ENCODE peak calls at places on chromosomes 4 and X, in nine cellular contexts. W, B, K, P, N, O, L, H and I are unnamed samples.

GRCh38 chr4:123327346-123327745 is 69.2 kb upstream of the SPRY1 start:
- DNase-seq in W (no peak), B (no peak), K (no peak), P (no peak), N (no peak), O (no peak), L (no peak), H (no peak), I (no peak)

GRCh38 chrX:107978707-107979307 is 3.4 kb downstream of the TEX13B start:
- DNase-seq in W (no peak), B (no peak), K (no peak), P (no peak), N (no peak), O (peak), L (no peak), H (no peak), I (no peak)

GRCh38 chr4:152090543-152090942 is 329.7 kb upstream of the GATB start:
- DNase-seq in W (no peak), B (no peak), K (no peak), P (no peak), N (no peak), O (no peak), L (no peak), H (no peak), I (no peak)

GRCh38 chr4:85126991-85127591 is 160.6 kb upstream of the WDFY3 start:
- DNase-seq in W (no peak), B (no peak), K (no peak), P (no peak), N (no peak), O (no peak), L (no peak), H (no peak), I (no peak)

GRCh38 chrX:45063319-45064095 is 137.2 kb downstream of the DIPK2B start:
- DNase-seq in W (no peak), B (no peak), K (no peak), P (no peak), N (no peak), O (no peak), L (no peak), H (no peak), I (no peak)

GRCh38 chr4:152117501-152117900 is 356.7 kb upstream of the GATB start:
- DNase-seq in W (no peak), B (no peak), K (no peak), P (no peak), N (no peak), O (no peak), L (no peak), H (no peak), I (no peak)

GRCh38 chr4:111960241-111960667 is 185.0 kb upstream of the FAM241A start:
- DNase-seq in W (no peak), B (no peak), K (peak), P (no peak), N (no peak), O (no peak), L (no peak), H (no peak), I (no peak)

GRCh38 chr4:6662591-6662990 is 22.1 kb downstream of the MRFAP1 start:
- DNase-seq in W (no peak), B (no peak), K (no peak), P (no peak), N (no peak), O (no peak), L (no peak), H (no peak), I (no peak)

GRCh38 chr4:71415491-71415890 is 76.7 kb downstream of the SLC4A4 start:
- DNase-seq in W (no peak), B (no peak), K (no peak), P (no peak), N (no peak), O (no peak), L (no peak), H (no peak), I (no peak)

GRCh38 chrX:152733261-152733975 is at the start of the genes CSAG1 and MAGEA12:
- DNase-seq in W (no peak), B (no peak), K (no peak), P (no peak), N (no peak), O (peak), L (no peak), H (no peak), I (no peak)

GRCh38 chrX:108396188-108396885 is 41.9 kb downstream of the COL4A6 start:
- DNase-seq in W (no peak), B (no peak), K (no peak), P (no peak), N (no peak), O (no peak), L (no peak), H (no peak), I (no peak)

GRCh38 chr4:10085386-10085785 is 31.2 kb downstream of the WDR1 start:
- DNase-seq in W (no peak), B (no peak), K (no peak), P (no peak), N (no peak), O (no peak), L (no peak), H (no peak), I (no peak)

GRCh38 chr4:147587061-147587460 is 30.1 kb upstream of the TMEM184C start:
- DNase-seq in W (no peak), B (no peak), K (no peak), P (no peak), N (no peak), O (no peak), L (no peak), H (no peak), I (no peak)

GRCh38 chr4:187276786-187277408 is 553.2 kb upstream of the FAT1 start:
- DNase-seq in W (no peak), B (no peak), K (no peak), P (no peak), N (no peak), O (no peak), L (no peak), H (no peak), I (no peak)

GRCh38 chrX:118595501-118596042 is 100.0 kb downstream of the DOCK11 start:
- DNase-seq in W (no peak), B (no peak), K (no peak), P (no peak), N (no peak), O (no peak), L (no peak), H (no peak), I (no peak)

GRCh38 chr4:87121332-87122065 is 98.9 kb downstream of the KLHL8 start:
- DNase-seq in W (no peak), B (no peak), K (no peak), P (no peak), N (no peak), O (no peak), L (no peak), H (no peak), I (no peak)

GRCh38 chr4:43351970-43352806 is 459.7 kb downstream of the GRXCR1 start:
- DNase-seq in W (no peak), B (no peak), K (no peak), P (no peak), N (no peak), O (no peak), L (no peak), H (no peak), I (no peak)

GRCh38 chrX:136055651-136056221 is 70.5 kb downstream of the SLC9A6 start:
- DNase-seq in W (no peak), B (no peak), K (no peak), P (no peak), N (no peak), O (no peak), L (no peak), H (no peak), I (no peak)

GRCh38 chrX:130103605-130104004 is 6.7 kb downstream of the ELF4 start:
- DNase-seq in W (no peak), B (no peak), K (no peak), P (no peak), N (no peak), O (no peak), L (no peak), H (no peak), I (no peak)

GRCh38 chrX:45186643-45187026 is 14.0 kb downstream of the DIPK2B start:
- DNase-seq in W (no peak), B (no peak), K (no peak), P (no peak), N (no peak), O (no peak), L (no peak), H (no peak), I (no peak)

GRCh38 chrX:118116308-118117068 is at the start of gene KLHL13:
- DNase-seq in W (no peak), B (peak), K (no peak), P (peak), N (no peak), O (no peak), L (no peak), H (no peak), I (peak)

GRCh38 chr4:177235026-177235425 is 74.6 kb upstream of the NEIL3 start:
- DNase-seq in W (no peak), B (no peak), K (no peak), P (no peak), N (no peak), O (no peak), L (no peak), H (no peak), I (no peak)

GRCh38 chr4:74768857-74769525 is 25.3 kb downstream of the BTC start:
- DNase-seq in W (no peak), B (no peak), K (no peak), P (no peak), N (no peak), O (no peak), L (no peak), H (no peak), I (no peak)